ENCODE peak calls at places on chromosome 13, in seven cellular contexts. One of them, this sample, is unnamed.

GRCh38 chr13:46994492-46994891 is 97.6 kb upstream of the HTR2A start:
- DNase-seq in thoracic aorta: no peak
- DNase-seq in Panc1: no peak
- DNase-seq in brain microvascular endothelial cell: no peak
- DNase-seq in coronary artery: no peak
- DNase-seq in cardiac muscle cell: no peak
- DNase-seq in Peyer's patch: no peak
- DNase-seq in this sample: no peak

GRCh38 chr13:41268764-41269163 is 5.4 kb upstream of the MTRF1 start:
- DNase-seq in thoracic aorta: no peak
- DNase-seq in Panc1: no peak
- DNase-seq in brain microvascular endothelial cell: peak
- DNase-seq in coronary artery: no peak
- DNase-seq in cardiac muscle cell: peak
- DNase-seq in Peyer's patch: no peak
- DNase-seq in this sample: peak

GRCh38 chr13:113723400-113724015 is 35.5 kb upstream of the TMEM255B start:
- DNase-seq in thoracic aorta: no peak
- DNase-seq in Panc1: no peak
- DNase-seq in brain microvascular endothelial cell: no peak
- DNase-seq in coronary artery: no peak
- DNase-seq in cardiac muscle cell: no peak
- DNase-seq in Peyer's patch: no peak
- DNase-seq in this sample: no peak

GRCh38 chr13:93352616-93353015 is 126.0 kb downstream of the GPC6 start:
- DNase-seq in thoracic aorta: no peak
- DNase-seq in Panc1: no peak
- DNase-seq in brain microvascular endothelial cell: no peak
- DNase-seq in coronary artery: no peak
- DNase-seq in cardiac muscle cell: no peak
- DNase-seq in Peyer's patch: no peak
- DNase-seq in this sample: no peak

GRCh38 chr13:96822900-96823299 is 171.4 kb downstream of the OXGR1 start:
- DNase-seq in thoracic aorta: no peak
- DNase-seq in Panc1: no peak
- DNase-seq in brain microvascular endothelial cell: no peak
- DNase-seq in coronary artery: no peak
- DNase-seq in cardiac muscle cell: peak
- DNase-seq in Peyer's patch: no peak
- DNase-seq in this sample: peak

GRCh38 chr13:104422668-104423067 is 1356.5 kb upstream of the SLC10A2 start:
- DNase-seq in thoracic aorta: no peak
- DNase-seq in Panc1: no peak
- DNase-seq in brain microvascular endothelial cell: no peak
- DNase-seq in coronary artery: no peak
- DNase-seq in cardiac muscle cell: no peak
- DNase-seq in Peyer's patch: no peak
- DNase-seq in this sample: no peak

GRCh38 chr13:41216160-41216559 is 21.8 kb upstream of the KBTBD7 start:
- DNase-seq in thoracic aorta: no peak
- DNase-seq in Panc1: no peak
- DNase-seq in brain microvascular endothelial cell: no peak
- DNase-seq in coronary artery: no peak
- DNase-seq in cardiac muscle cell: no peak
- DNase-seq in Peyer's patch: no peak
- DNase-seq in this sample: peak

GRCh38 chr13:31894931-31895330 is 136.6 kb upstream of the FRY start:
- DNase-seq in thoracic aorta: no peak
- DNase-seq in Panc1: no peak
- DNase-seq in brain microvascular endothelial cell: no peak
- DNase-seq in coronary artery: no peak
- DNase-seq in cardiac muscle cell: no peak
- DNase-seq in Peyer's patch: no peak
- DNase-seq in this sample: no peak

GRCh38 chr13:23688336-23688735 is 118.1 kb downstream of the TNFRSF19 start:
- DNase-seq in thoracic aorta: no peak
- DNase-seq in Panc1: no peak
- DNase-seq in brain microvascular endothelial cell: no peak
- DNase-seq in coronary artery: no peak
- DNase-seq in cardiac muscle cell: no peak
- DNase-seq in Peyer's patch: no peak
- DNase-seq in this sample: no peak

GRCh38 chr13:81142306-81142999 is 801.5 kb upstream of the SPRY2 start:
- DNase-seq in thoracic aorta: no peak
- DNase-seq in Panc1: no peak
- DNase-seq in brain microvascular endothelial cell: no peak
- DNase-seq in coronary artery: no peak
- DNase-seq in cardiac muscle cell: no peak
- DNase-seq in Peyer's patch: no peak
- DNase-seq in this sample: no peak

GRCh38 chr13:35995136-35995535 is 136.0 kb downstream of the DCLK1 start:
- DNase-seq in thoracic aorta: no peak
- DNase-seq in Panc1: no peak
- DNase-seq in brain microvascular endothelial cell: no peak
- DNase-seq in coronary artery: no peak
- DNase-seq in cardiac muscle cell: no peak
- DNase-seq in Peyer's patch: no peak
- DNase-seq in this sample: peak

GRCh38 chr13:68199271-68199670 is 969.1 kb upstream of the PCDH9 start:
- DNase-seq in thoracic aorta: no peak
- DNase-seq in Panc1: no peak
- DNase-seq in brain microvascular endothelial cell: no peak
- DNase-seq in coronary artery: no peak
- DNase-seq in cardiac muscle cell: no peak
- DNase-seq in Peyer's patch: no peak
- DNase-seq in this sample: no peak

GRCh38 chr13:113849981-113850721 is 13.7 kb downstream of the GAS6 start:
- DNase-seq in thoracic aorta: no peak
- DNase-seq in Panc1: no peak
- DNase-seq in brain microvascular endothelial cell: no peak
- DNase-seq in coronary artery: peak
- DNase-seq in cardiac muscle cell: no peak
- DNase-seq in Peyer's patch: no peak
- DNase-seq in this sample: no peak

GRCh38 chr13:51502206-51502651 is 49.4 kb upstream of the INTS6 start:
- DNase-seq in thoracic aorta: no peak
- DNase-seq in Panc1: no peak
- DNase-seq in brain microvascular endothelial cell: no peak
- DNase-seq in coronary artery: no peak
- DNase-seq in cardiac muscle cell: no peak
- DNase-seq in Peyer's patch: no peak
- DNase-seq in this sample: no peak

GRCh38 chr13:74452881-74453280 is 318.7 kb upstream of the KLF12 start:
- DNase-seq in thoracic aorta: no peak
- DNase-seq in Panc1: no peak
- DNase-seq in brain microvascular endothelial cell: no peak
- DNase-seq in coronary artery: no peak
- DNase-seq in cardiac muscle cell: no peak
- DNase-seq in Peyer's patch: no peak
- DNase-seq in this sample: no peak

GRCh38 chr13:66586489-66586888 is 643.6 kb downstream of the PCDH9 start:
- DNase-seq in thoracic aorta: no peak
- DNase-seq in Panc1: no peak
- DNase-seq in brain microvascular endothelial cell: no peak
- DNase-seq in coronary artery: no peak
- DNase-seq in cardiac muscle cell: no peak
- DNase-seq in Peyer's patch: no peak
- DNase-seq in this sample: peak

GRCh38 chr13:81172603-81173002 is 831.7 kb upstream of the SPRY2 start:
- DNase-seq in thoracic aorta: no peak
- DNase-seq in Panc1: no peak
- DNase-seq in brain microvascular endothelial cell: no peak
- DNase-seq in coronary artery: no peak
- DNase-seq in cardiac muscle cell: no peak
- DNase-seq in Peyer's patch: no peak
- DNase-seq in this sample: no peak

GRCh38 chr13:33110386-33110712 is 94.1 kb downstream of the KL start:
- DNase-seq in thoracic aorta: no peak
- DNase-seq in Panc1: no peak
- DNase-seq in brain microvascular endothelial cell: no peak
- DNase-seq in coronary artery: no peak
- DNase-seq in cardiac muscle cell: no peak
- DNase-seq in Peyer's patch: no peak
- DNase-seq in this sample: no peak

GRCh38 chr13:33109319-33109718 is 93.1 kb downstream of the KL start:
- DNase-seq in thoracic aorta: no peak
- DNase-seq in Panc1: no peak
- DNase-seq in brain microvascular endothelial cell: no peak
- DNase-seq in coronary artery: no peak
- DNase-seq in cardiac muscle cell: no peak
- DNase-seq in Peyer's patch: no peak
- DNase-seq in this sample: no peak

GRCh38 chr13:33108620-33109019 is 92.4 kb downstream of the KL start:
- DNase-seq in thoracic aorta: no peak
- DNase-seq in Panc1: no peak
- DNase-seq in brain microvascular endothelial cell: no peak
- DNase-seq in coronary artery: no peak
- DNase-seq in cardiac muscle cell: no peak
- DNase-seq in Peyer's patch: no peak
- DNase-seq in this sample: peak

GRCh38 chr13:33110713-33111413 is 94.6 kb downstream of the KL start:
- DNase-seq in thoracic aorta: no peak
- DNase-seq in Panc1: no peak
- DNase-seq in brain microvascular endothelial cell: no peak
- DNase-seq in coronary artery: no peak
- DNase-seq in cardiac muscle cell: no peak
- DNase-seq in Peyer's patch: peak
- DNase-seq in this sample: no peak

GRCh38 chr13:33109801-33110200 is 93.6 kb downstream of the KL start:
- DNase-seq in thoracic aorta: no peak
- DNase-seq in Panc1: peak
- DNase-seq in brain microvascular endothelial cell: no peak
- DNase-seq in coronary artery: no peak
- DNase-seq in cardiac muscle cell: no peak
- DNase-seq in Peyer's patch: no peak
- DNase-seq in this sample: no peak
- TF ChIP-seq CTCF in thoracic aorta: no peak
- TF ChIP-seq CTCF in Panc1: peak
- TF ChIP-seq CTCF in brain microvascular endothelial cell: peak
- TF ChIP-seq CTCF in coronary artery: no peak
- TF ChIP-seq CTCF in cardiac muscle cell: peak
- TF ChIP-seq CTCF in Peyer's patch: no peak
- TF ChIP-seq CTCF in this sample: peak

DNA sequence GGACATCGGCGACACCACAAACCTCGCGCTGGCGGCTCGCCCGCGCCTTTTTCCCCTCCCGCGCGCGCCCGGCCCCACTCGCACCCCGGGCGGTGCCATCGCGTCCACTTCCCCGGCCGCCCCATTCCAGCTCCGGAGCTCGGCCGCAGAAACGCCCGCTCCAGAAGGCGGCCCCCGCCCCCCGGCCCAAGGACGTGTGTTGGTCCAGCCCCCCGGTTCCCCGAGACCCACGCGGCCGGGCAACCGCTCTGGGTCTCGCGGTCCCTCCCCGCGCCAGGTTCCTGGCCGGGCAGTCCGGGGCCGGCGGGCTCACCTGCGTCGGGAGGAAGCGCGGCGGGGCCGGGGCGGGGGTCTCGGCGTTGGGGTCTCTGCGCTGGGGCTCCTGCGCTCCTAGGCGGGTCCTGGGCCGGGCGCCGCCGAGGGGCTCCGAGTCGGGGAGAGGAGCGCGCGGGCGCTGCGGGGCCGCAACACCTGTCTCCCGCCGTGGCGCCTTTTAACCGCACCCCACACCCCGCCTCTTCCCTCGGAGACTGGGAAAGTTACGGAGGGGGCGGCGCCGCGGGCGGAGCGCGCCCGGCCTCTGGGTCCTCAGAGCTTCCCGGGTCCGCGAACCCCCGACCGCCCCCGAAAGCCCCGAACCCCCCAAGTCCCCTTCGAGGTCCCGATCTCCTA is at the start of gene GJB2:
- DNase-seq in thoracic aorta: no peak
- DNase-seq in Panc1: no peak
- DNase-seq in brain microvascular endothelial cell: no peak
- DNase-seq in coronary artery: peak
- DNase-seq in cardiac muscle cell: peak
- DNase-seq in Peyer's patch: no peak
- DNase-seq in this sample: no peak
- H3K4me3 ChIP-seq in thoracic aorta: peak
- H3K4me3 ChIP-seq in Panc1: peak
- H3K4me3 ChIP-seq in brain microvascular endothelial cell: peak
- H3K4me3 ChIP-seq in coronary artery: peak
- H3K4me3 ChIP-seq in cardiac muscle cell: peak
- H3K4me3 ChIP-seq in Peyer's patch: peak
- H3K4me3 ChIP-seq in this sample: peak

GRCh38 chr13:52652980-52653303 is 306 bp downstream of the SUGT1 start:
- DNase-seq in thoracic aorta: peak
- DNase-seq in Panc1: no peak
- DNase-seq in brain microvascular endothelial cell: no peak
- DNase-seq in coronary artery: no peak
- DNase-seq in cardiac muscle cell: no peak
- DNase-seq in Peyer's patch: no peak
- DNase-seq in this sample: no peak
- TF ChIP-seq CTCF in thoracic aorta: no peak
- TF ChIP-seq CTCF in Panc1: peak
- TF ChIP-seq CTCF in brain microvascular endothelial cell: no peak
- TF ChIP-seq CTCF in coronary artery: peak
- TF ChIP-seq CTCF in cardiac muscle cell: no peak
- TF ChIP-seq CTCF in Peyer's patch: no peak
- TF ChIP-seq CTCF in this sample: no peak

GRCh38 chr13:102392810-102393209 is 9.0 kb downstream of the FGF14 start:
- DNase-seq in thoracic aorta: no peak
- DNase-seq in Panc1: no peak
- DNase-seq in brain microvascular endothelial cell: no peak
- DNase-seq in coronary artery: no peak
- DNase-seq in cardiac muscle cell: no peak
- DNase-seq in Peyer's patch: no peak
- DNase-seq in this sample: no peak

GRCh38 chr13:102394158-102395053 is 7.4 kb downstream of the FGF14 start:
- DNase-seq in thoracic aorta: peak
- DNase-seq in Panc1: peak
- DNase-seq in brain microvascular endothelial cell: peak
- DNase-seq in coronary artery: peak
- DNase-seq in cardiac muscle cell: peak
- DNase-seq in Peyer's patch: peak
- DNase-seq in this sample: peak

GRCh38 chr13:102395939-102396338 is 5.9 kb downstream of the FGF14 start:
- DNase-seq in thoracic aorta: no peak
- DNase-seq in Panc1: no peak
- DNase-seq in brain microvascular endothelial cell: no peak
- DNase-seq in coronary artery: no peak
- DNase-seq in cardiac muscle cell: no peak
- DNase-seq in Peyer's patch: no peak
- DNase-seq in this sample: no peak

GRCh38 chr13:102399791-102400618 is 1.8 kb downstream of the FGF14 start:
- DNase-seq in thoracic aorta: no peak
- DNase-seq in Panc1: no peak
- DNase-seq in brain microvascular endothelial cell: no peak
- DNase-seq in coronary artery: peak
- DNase-seq in cardiac muscle cell: peak
- DNase-seq in Peyer's patch: no peak
- DNase-seq in this sample: no peak

GRCh38 chr13:102395174-102395573 is 6.7 kb downstream of the FGF14 start:
- DNase-seq in thoracic aorta: no peak
- DNase-seq in Panc1: no peak
- DNase-seq in brain microvascular endothelial cell: no peak
- DNase-seq in coronary artery: no peak
- DNase-seq in cardiac muscle cell: no peak
- DNase-seq in Peyer's patch: no peak
- DNase-seq in this sample: no peak
- H3K4me3 ChIP-seq in thoracic aorta: peak
- H3K4me3 ChIP-seq in Panc1: peak
- H3K4me3 ChIP-seq in brain microvascular endothelial cell: no peak
- H3K4me3 ChIP-seq in coronary artery: peak
- H3K4me3 ChIP-seq in cardiac muscle cell: peak
- H3K4me3 ChIP-seq in Peyer's patch: peak
- H3K4me3 ChIP-seq in this sample: peak

GRCh38 chr13:43804461-43805070 is 17.8 kb upstream of the ENOX1 start:
- DNase-seq in thoracic aorta: no peak
- DNase-seq in Panc1: peak
- DNase-seq in brain microvascular endothelial cell: peak
- DNase-seq in coronary artery: no peak
- DNase-seq in cardiac muscle cell: peak
- DNase-seq in Peyer's patch: no peak
- DNase-seq in this sample: peak
- TF ChIP-seq CTCF in thoracic aorta: peak
- TF ChIP-seq CTCF in Panc1: peak
- TF ChIP-seq CTCF in brain microvascular endothelial cell: peak
- TF ChIP-seq CTCF in coronary artery: peak
- TF ChIP-seq CTCF in cardiac muscle cell: peak
- TF ChIP-seq CTCF in Peyer's patch: peak
- TF ChIP-seq CTCF in this sample: peak